ENCODE peak calls at places on chromosomes 7 and 10, in seven cellular contexts. H is activated CD4-positive, alpha-beta T cell treated with anti-CD3 and anti-CD28 coated beads, Interleukin-2, amount 50 U/mL, for 1 hour; X is NCI-H146; W is ACHN; O is stimulated activated CD8-positive, alpha-beta memory T cell treated with anti-CD3 and anti-CD28 coated beads, Interleukin-15, amount 100 ng/mL, for 24 hours; U is nucleus accumbens; N is breast epithelium. J is an unnamed sample.

GRCh38 chr7:92815412-92815811 is 21.0 kb downstream of the CDK6 start:
- DNase-seq in U (no peak), W (no peak), H (no peak), N (no peak), X (no peak), O (no peak), J (no peak)

GRCh38 chr7:100983451-100984187 is 14.3 kb downstream of the MUC12 start:
- DNase-seq in O (no peak), N (no peak), X (no peak), W (peak; percentile 88), H (no peak), U (no peak), J (no peak)

GRCh38 chr7:157439761-157440160 is 103.0 kb downstream of the DNAJB6 start:
- DNase-seq in H (no peak), U (no peak), W (no peak), N (peak; percentile 12), O (no peak), X (no peak), J (no peak)

GRCh38 chr7:129176853-129177369 is 11.5 kb upstream of the SMO start:
- DNase-seq in O (no peak), U (no peak), X (no peak), H (no peak), W (no peak), N (no peak), J (no peak)

GRCh38 chr10:19929466-19930140 is 113.4 kb downstream of the PLXDC2 start:
- DNase-seq in U (no peak), N (no peak), O (no peak), W (peak; percentile 34), X (no peak), H (no peak), J (no peak)

GRCh38 chr7:125033506-125033905 is 103.9 kb upstream of the POT1 start:
- DNase-seq in O (no peak), X (no peak), N (no peak), U (no peak), H (no peak), W (no peak), J (no peak)

GRCh38 chr10:234708-235406 is 99.6 kb downstream of the ZMYND11 start:
- DNase-seq in W (no peak), U (no peak), O (no peak), H (no peak), X (no peak), N (no peak), J (no peak)

GRCh38 chr10:130369645-130370381 is 233.6 kb downstream of the GLRX3 start:
- DNase-seq in N (no peak), O (no peak), U (no peak), H (no peak), X (no peak), W (no peak), J (no peak)

GRCh38 chr7:95772298-95772770 is at the start of gene DYNC1I1:
- DNase-seq in X (peak; percentile 92), H (no peak), N (no peak), U (peak; percentile 79), W (peak; percentile 81), O (no peak), J (peak; percentile 48)

GRCh38 chr7:50631100-50631499 is 65.9 kb upstream of the DDC start:
- DNase-seq in N (no peak), H (no peak), U (no peak), X (no peak), O (no peak), W (no peak), J (no peak)

GRCh38 chr7:33107136-33108066 is 1.8 kb downstream of the RP9 start:
- DNase-seq in U (no peak), X (peak; percentile 17), W (peak; percentile 65), O (no peak), H (no peak), N (no peak), J (no peak)